ENCODE peak calls at places on chromosomes 11 and 22, in seven cellular contexts. N is Peyer's patch, R is OCI-LY7, D is suprapubic skin, T is neuronal stem cell, W is right cardiac atrium, K is A549. B is an unnamed sample.

GRCh38 chr11:2525166-2525861 is 80.5 kb downstream of the KCNQ1 start:
- DNase-seq in D (peak), K (no peak), R (no peak), N (peak), T (no peak), W (peak), B (no peak)

GRCh38 chr22:33867118-33867863 is 53.0 kb downstream of the LARGE1 start:
- DNase-seq in N (no peak), W (no peak), R (no peak), T (no peak), D (no peak), K (no peak), B (no peak)

GRCh38 chr22:42353883-42354727 is 78.1 kb downstream of the NFAM1 start:
- DNase-seq in W (no peak), K (no peak), R (no peak), D (no peak), N (no peak), T (no peak), B (no peak)

GRCh38 chr22:32020117-32020516 is 22.9 kb upstream of the SLC5A1 start:
- DNase-seq in W (no peak), R (no peak), T (no peak), N (no peak), K (no peak), D (no peak), B (no peak)

GRCh38 chr11:68436985-68437926 is 23.3 kb upstream of the PPP6R3 start:
- DNase-seq in R (no peak), T (no peak), D (no peak), W (peak), K (peak), N (no peak), B (no peak)

GRCh38 chr11:112166561-112166960 is 611 bp upstream of the TEX12 start:
- DNase-seq in T (no peak), K (no peak), R (no peak), W (no peak), N (no peak), D (no peak), B (no peak)

GRCh38 chr11:74465291-74465708 is 2.0 kb downstream of the KCNE3 start:
- DNase-seq in W (no peak), R (no peak), D (no peak), N (no peak), K (no peak), T (no peak), B (no peak)

GRCh38 chr22:44032126-44032730 is 8.1 kb downstream of the PARVB start:
- DNase-seq in K (no peak), T (no peak), R (no peak), D (no peak), W (no peak), N (no peak), B (no peak)

GRCh38 chr11:131854391-131854790 is 484.0 kb downstream of the NTM start:
- DNase-seq in N (no peak), W (no peak), K (no peak), R (no peak), D (no peak), T (no peak), B (no peak)

GRCh38 chr22:41367680-41368542 is 13.8 kb upstream of the TEF start:
- DNase-seq in R (no peak), N (no peak), T (no peak), D (no peak), K (no peak), W (peak), B (no peak)

GRCh38 chr22:19109198-19110063 is 12.8 kb downstream of the DGCR2 start:
- DNase-seq in D (peak), T (no peak), K (no peak), N (peak), R (peak), W (no peak), B (peak)

GRCh38 chr22:47779474-47779873 is 1017.0 kb downstream of the TBC1D22A start:
- DNase-seq in K (no peak), W (no peak), R (no peak), N (no peak), D (no peak), T (no peak), B (no peak)

GRCh38 chr11:37505406-37505805 is 907.4 kb upstream of the RAG2 start:
- DNase-seq in R (no peak), N (no peak), D (no peak), K (no peak), T (peak), W (no peak), B (no peak)

GRCh38 chr22:23164091-23164490 is 16.2 kb upstream of the BCR start:
- DNase-seq in T (no peak), D (no peak), W (no peak), N (no peak), R (no peak), K (no peak), B (no peak)

GRCh38 chr22:42177891-42178336 is 47.3 kb upstream of the CYP2D6 start:
- DNase-seq in W (no peak), R (no peak), D (no peak), K (no peak), N (no peak), T (no peak), B (no peak)

DNA sequence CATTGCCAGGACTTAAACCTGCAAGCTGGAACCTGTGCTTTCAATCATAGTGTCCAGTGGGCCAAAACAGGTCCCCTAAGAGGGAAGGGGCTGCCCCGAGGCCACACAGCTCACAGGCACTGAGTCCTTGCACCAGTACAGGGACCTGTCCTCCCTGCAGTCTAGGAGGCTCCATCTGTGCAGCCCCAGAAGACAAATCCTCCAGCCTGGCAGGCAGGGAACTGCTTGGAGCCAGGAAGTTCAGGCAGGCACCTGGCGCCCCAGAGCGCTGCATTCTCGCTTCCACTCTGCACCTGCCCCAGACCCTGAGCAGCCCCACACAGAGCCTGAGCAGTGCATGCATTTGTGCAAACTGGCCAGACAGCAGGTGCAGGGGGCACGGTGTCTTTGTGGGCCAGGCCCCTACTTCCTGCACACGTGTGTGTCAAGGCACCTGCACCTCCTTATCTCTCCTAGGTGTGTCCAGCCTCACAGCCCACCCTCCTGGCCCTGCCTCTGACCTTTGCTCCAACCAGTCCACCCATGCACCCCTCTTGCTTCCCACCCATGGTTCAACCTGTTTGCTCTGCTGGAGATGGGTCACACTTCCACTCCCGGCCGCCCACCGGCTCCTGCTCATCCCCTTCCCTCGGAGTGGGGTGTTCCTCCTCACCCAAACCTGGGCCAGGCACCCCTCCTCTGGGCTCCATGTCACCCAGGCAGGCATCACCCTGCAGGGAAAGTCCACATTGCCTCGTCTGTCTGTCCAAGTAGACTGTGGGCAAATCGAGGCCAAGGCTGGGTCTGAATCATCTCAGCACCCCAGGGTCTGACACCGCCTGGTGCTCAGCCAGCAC is 19.0 kb downstream of the LINC01488 start:
- DNase-seq in N (no peak), R (peak), W (peak), T (no peak), K (no peak), D (no peak), B (no peak)
- H3K4me3 ChIP-seq in N (no peak), R (no peak), W (no peak), T (no peak), K (no peak), D (no peak), B (no peak)

GRCh38 chr11:134470238-134470637 is 58.2 kb upstream of the B3GAT1 start:
- DNase-seq in N (no peak), W (no peak), D (no peak), K (no peak), R (no peak), T (no peak), B (no peak)

GRCh38 chr11:134469627-134470026 is 57.6 kb upstream of the B3GAT1 start:
- DNase-seq in N (no peak), W (no peak), D (no peak), R (peak), K (no peak), T (no peak), B (no peak)

GRCh38 chr11:134466909-134467567 is 55.0 kb upstream of the B3GAT1 start:
- DNase-seq in W (no peak), R (no peak), T (no peak), D (no peak), K (no peak), N (no peak), B (no peak)

GRCh38 chr11:134468081-134468668 is 56.1 kb upstream of the B3GAT1 start:
- DNase-seq in D (no peak), N (no peak), W (no peak), T (no peak), R (no peak), K (no peak), B (no peak)

GRCh38 chr11:134468796-134469195 is 56.8 kb upstream of the B3GAT1 start:
- DNase-seq in T (no peak), K (no peak), D (no peak), N (no peak), W (no peak), R (no peak), B (no peak)
- H3K27ac ChIP-seq in T (no peak), K (no peak), D (no peak), N (no peak), W (no peak), R (no peak), B (no peak)

GRCh38 chr11:130583866-130584265 is 135.4 kb downstream of the ADAMTS15 start:
- DNase-seq in D (no peak), T (no peak), W (peak), R (no peak), K (no peak), N (no peak), B (no peak)
- H3K4me3 ChIP-seq in D (no peak), T (no peak), W (no peak), R (no peak), K (no peak), N (no peak), B (no peak)

GRCh38 chr11:11391796-11392195 is 38.7 kb upstream of the CSNK2A3 start:
- DNase-seq in T (no peak), R (no peak), K (no peak), D (no peak), N (no peak), W (no peak), B (no peak)
- H3K27ac ChIP-seq in T (no peak), R (no peak), K (no peak), D (no peak), N (no peak), W (no peak), B (no peak)

GRCh38 chr11:46388619-46389449 is 2.7 kb downstream of the CHRM4 start:
- DNase-seq in N (no peak), R (no peak), K (no peak), T (no peak), D (no peak), W (peak), B (no peak)
- H3K4me3 ChIP-seq in N (no peak), R (no peak), K (peak), T (peak), D (peak), W (no peak), B (no peak)

DNA sequence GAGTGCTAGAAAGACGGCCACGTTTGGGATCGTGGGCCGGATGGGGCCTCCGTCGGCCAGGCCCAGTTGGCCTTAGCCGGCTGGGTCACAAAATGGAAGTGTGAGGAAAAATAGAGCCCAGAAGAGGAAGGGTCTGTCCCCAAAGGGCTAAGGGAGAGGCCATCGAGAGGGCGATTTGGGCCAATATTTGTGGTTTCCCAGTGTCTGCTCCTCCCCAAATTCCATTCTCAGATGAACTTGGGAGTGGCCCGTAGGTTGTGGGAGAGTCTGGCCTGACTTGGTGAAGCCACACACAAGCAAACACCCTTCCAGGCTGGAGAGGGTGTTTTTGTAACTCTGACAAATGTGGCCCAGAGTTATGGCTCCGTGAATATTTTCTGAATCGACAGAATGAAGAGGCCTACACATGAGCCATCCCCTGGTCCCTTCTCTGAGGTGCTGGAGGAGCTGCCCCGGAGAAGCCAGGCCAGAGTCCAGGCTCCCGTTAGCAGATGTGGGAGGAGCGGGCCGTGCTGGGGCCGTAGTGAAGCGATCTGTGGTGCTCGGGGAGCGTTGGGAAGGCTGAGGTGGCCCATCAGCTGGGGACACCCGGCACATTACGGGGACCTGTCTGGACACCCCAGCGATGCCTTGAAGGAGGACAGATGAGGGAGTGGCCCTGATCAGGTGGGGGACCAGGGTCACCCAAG is 73.5 kb upstream of the PPARA start:
- DNase-seq in D (peak), N (no peak), K (no peak), T (no peak), R (no peak), W (peak), B (no peak)
- H3K27ac ChIP-seq in D (peak), N (peak), K (peak), T (no peak), R (no peak), W (peak), B (no peak)